ENCODE peak calls at places on chromosomes 2 and 18, in six cellular contexts. N is PC-9; U is left ventricle myocardium superior; E is HuH-7; J is CD8-positive, alpha-beta T cell; K is MG63. Q is an unnamed sample.

GRCh38 chr2:60316381-60317028 is 236.9 kb downstream of the BCL11A start:
- DNase-seq in N (no peak), U (no peak), E (peak), J (no peak), K (no peak), Q (no peak)

GRCh38 chr18:58097127-58097906 is 53.3 kb downstream of the NEDD4L start:
- DNase-seq in N (peak), U (no peak), E (no peak), J (no peak), K (no peak), Q (no peak)

GRCh38 chr2:62760555-62760954 is 55.0 kb downstream of the EHBP1 start:
- DNase-seq in N (no peak), U (no peak), E (no peak), J (no peak), K (peak), Q (no peak)

GRCh38 chr2:6814312-6814711 is 51.4 kb downstream of the CMPK2 start:
- DNase-seq in N (no peak), U (no peak), E (no peak), J (no peak), K (no peak), Q (no peak)

GRCh38 chr2:69269330-69269729 is 117.7 kb downstream of the GFPT1 start:
- DNase-seq in N (no peak), U (no peak), E (no peak), J (no peak), K (no peak), Q (no peak)

GRCh38 chr2:121584741-121585140 is 54.1 kb downstream of the RNU4ATAC start:
- DNase-seq in N (no peak), U (no peak), E (no peak), J (no peak), K (no peak), Q (no peak)

GRCh38 chr2:241558532-241559488 is at the start of gene BOK:
- DNase-seq in N (peak), U (peak), E (peak), J (no peak), K (peak), Q (peak)

GRCh38 chr2:68824831-68825230 is 46.4 kb downstream of the BMP10 start:
- DNase-seq in N (no peak), U (no peak), E (no peak), J (no peak), K (peak), Q (no peak)

GRCh38 chr18:23650963-23651927 is 11.5 kb downstream of the ANKRD29 start:
- DNase-seq in N (peak), U (no peak), E (no peak), J (no peak), K (peak), Q (no peak)

Q was measured in iPS DF 19.7.